ENCODE peak calls at places on chromosomes 16 and 17, in ten cellular contexts. C, U, N, D, R, I, X, M, T and O are unnamed samples.
A peak's percentile ranks its signal among the peaks of the same experiment; 100 is the strongest.

GRCh38 chr16:48350716-48351115 is 34.5 kb downstream of the SIAH1 start:
- DNase-seq in C (no peak), U (no peak), N (no peak), D (no peak), R (no peak), I (no peak), X (no peak), M (no peak), T (peak; percentile 33), O (no peak)

GRCh38 chr17:77840576-77841160 is 117.8 kb upstream of the TNRC6C start:
- DNase-seq in C (no peak), U (no peak), N (no peak), D (no peak), R (no peak), I (no peak), X (no peak), M (no peak), T (no peak), O (no peak)

GRCh38 chr16:4970010-4970409 is 11.9 kb downstream of the SEC14L5 start:
- DNase-seq in C (no peak), U (no peak), N (no peak), D (no peak), R (no peak), I (peak; percentile 68), X (no peak), M (no peak), T (no peak), O (no peak)

GRCh38 chr17:63270610-63271009 is 175.5 kb downstream of the CYB561 start:
- DNase-seq in C (no peak), U (no peak), N (no peak), D (no peak), R (no peak), I (no peak), X (no peak), M (no peak), T (no peak), O (no peak)

GRCh38 chr16:88681084-88681680 is 5.1 kb downstream of the SNAI3 start:
- DNase-seq in C (no peak), U (no peak), N (no peak), D (no peak), R (peak; percentile 75), I (peak; percentile 93), X (no peak), M (no peak), T (no peak), O (peak; percentile 80)

GRCh38 chr16:4213721-4214120 is 28.2 kb downstream of the SRL start:
- DNase-seq in C (peak; percentile 39), U (no peak), N (no peak), D (no peak), R (peak; percentile 33), I (no peak), X (no peak), M (no peak), T (no peak), O (no peak)

GRCh38 chr16:88977028-88977844 is at the start of gene CBFA2T3:
- DNase-seq in C (peak; percentile 30), U (no peak), N (no peak), D (no peak), R (peak; percentile 56), I (peak; percentile 79), X (peak; percentile 45), M (no peak), T (no peak), O (peak; percentile 78)

GRCh38 chr17:27321372-27321771 is 27.5 kb downstream of the WSB1 start:
- DNase-seq in C (no peak), U (no peak), N (no peak), D (no peak), R (no peak), I (no peak), X (no peak), M (no peak), T (no peak), O (no peak)

DNA sequence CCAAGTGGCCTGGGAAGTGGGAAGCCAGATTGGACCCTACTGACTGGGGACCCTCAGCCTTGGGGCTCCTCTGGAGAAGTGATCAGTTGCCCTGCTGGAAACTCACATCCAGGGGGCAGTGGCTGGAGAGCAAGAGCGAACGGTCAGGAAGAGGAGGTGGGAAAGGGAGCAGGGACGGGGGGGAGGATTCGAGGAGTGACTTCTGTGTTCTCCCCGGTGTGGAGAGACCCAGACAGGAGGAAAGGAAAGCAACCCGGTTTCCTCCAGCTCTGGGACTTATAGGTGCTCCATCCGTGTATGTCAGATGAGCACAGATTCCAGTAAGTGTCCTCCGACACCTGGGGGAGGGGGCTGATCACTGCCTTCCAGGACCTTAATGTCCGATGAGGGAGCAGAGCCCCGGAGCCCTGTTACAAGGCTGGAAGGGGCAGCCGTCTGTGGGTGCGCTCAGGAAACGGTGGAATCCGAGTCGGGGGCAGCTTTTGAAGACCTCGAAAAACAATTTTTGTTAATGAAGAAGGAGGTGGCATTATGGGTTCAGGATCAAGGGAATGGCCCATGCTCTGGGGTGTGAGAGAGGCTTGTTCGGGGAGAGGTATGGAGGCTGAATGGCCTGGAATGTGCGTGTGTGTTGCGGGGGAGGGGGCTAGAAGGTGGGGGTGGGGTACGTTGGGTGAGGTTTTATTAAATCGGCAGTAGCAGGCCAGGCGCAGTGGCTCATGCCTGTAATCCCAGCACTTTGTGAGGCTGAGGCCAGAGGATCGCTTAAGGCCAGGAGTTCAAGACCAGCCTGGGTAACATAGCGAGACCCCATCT is 34.8 kb upstream of the NDRG4 start:
- DNase-seq in C (no peak), U (peak; percentile 54), N (no peak), D (no peak), R (no peak), I (no peak), X (no peak), M (no peak), T (no peak), O (no peak)
- H3K4me3 ChIP-seq in C (peak overlapping the region; percentile 69), U (peak overlapping the region; percentile 57), N (no peak overlapping the region), D (no peak overlapping the region), R (peak overlapping the region; percentile 54), I (peak overlapping the region; percentile 56), X (peak overlapping the region; percentile 58), M (no peak overlapping the region), T (peak overlapping the region; percentile 43), O (no peak overlapping the region)

GRCh38 chr17:49001671-49002070 is 4.5 kb downstream of the IGF2BP1 start:
- DNase-seq in C (no peak), U (no peak), N (no peak), D (no peak), R (no peak), I (no peak), X (no peak), M (no peak), T (no peak), O (no peak)

GRCh38 chr17:49002766-49003165 is 5.6 kb downstream of the IGF2BP1 start:
- DNase-seq in C (no peak), U (no peak), N (no peak), D (no peak), R (no peak), I (no peak), X (no peak), M (no peak), T (no peak), O (no peak)

GRCh38 chr17:49005140-49005539 is 8.0 kb downstream of the IGF2BP1 start:
- DNase-seq in C (no peak), U (no peak), N (no peak), D (no peak), R (no peak), I (no peak), X (no peak), M (no peak), T (no peak), O (no peak)

GRCh38 chr17:49002331-49002730 is 5.1 kb downstream of the IGF2BP1 start:
- DNase-seq in C (no peak), U (no peak), N (no peak), D (no peak), R (no peak), I (no peak), X (no peak), M (no peak), T (no peak), O (no peak)

GRCh38 chr17:49003557-49004511 is 6.6 kb downstream of the IGF2BP1 start:
- DNase-seq in C (no peak), U (peak; percentile 76), N (no peak), D (no peak), R (no peak), I (no peak), X (no peak), M (no peak), T (no peak), O (no peak)
- H3K4me3 ChIP-seq in C (no peak overlapping the region), U (peak overlapping the region; percentile 96), N (no peak overlapping the region), D (peak overlapping the region; percentile 4), R (no peak overlapping the region), I (no peak overlapping the region), X (no peak overlapping the region), M (no peak overlapping the region), T (no peak overlapping the region), O (peak overlapping the region; percentile 47)

DNA sequence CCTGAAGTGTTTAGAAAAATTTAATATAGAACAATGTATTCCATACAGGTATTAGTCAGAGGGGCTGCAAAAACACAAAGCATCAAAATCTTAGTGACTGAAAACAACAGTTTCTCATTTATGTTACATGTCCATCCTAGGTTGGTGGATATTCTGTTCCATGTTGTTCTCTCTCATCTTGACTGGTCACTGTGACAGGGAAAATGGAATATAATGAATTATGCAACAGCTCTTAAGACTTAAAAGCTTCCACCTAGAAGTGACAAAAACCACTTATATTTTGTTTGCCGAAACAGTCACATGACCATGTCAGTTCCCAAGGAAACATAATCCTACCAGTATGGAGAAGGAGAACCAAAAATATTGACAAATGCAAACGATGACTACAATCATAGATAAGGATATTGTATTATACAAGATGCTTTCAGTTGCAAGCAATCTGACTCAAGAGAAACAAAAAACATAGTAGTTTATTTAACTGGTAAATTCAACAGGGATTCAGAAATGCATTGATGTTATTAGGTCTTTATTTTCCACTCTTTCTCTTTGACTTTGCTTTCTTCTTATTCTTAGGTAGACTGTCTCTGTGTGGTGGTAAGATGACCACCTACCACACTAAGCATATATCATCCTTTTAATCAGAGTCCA is 103.9 kb downstream of the SSH2 start:
- DNase-seq in C (no peak), U (no peak), N (no peak), D (no peak), R (no peak), I (no peak), X (no peak), M (no peak), T (no peak), O (no peak)
- H3K4me3 ChIP-seq in C (no peak overlapping the region), U (no peak overlapping the region), N (no peak overlapping the region), D (no peak overlapping the region), R (no peak overlapping the region), I (no peak overlapping the region), X (no peak overlapping the region), M (no peak overlapping the region), T (no peak overlapping the region), O (no peak overlapping the region)

GRCh38 chr17:74199306-74200092 is 4.0 kb upstream of the RPL38 start:
- DNase-seq in C (no peak), U (peak; percentile 72), N (peak; percentile 48), D (no peak), R (peak; percentile 77), I (peak; percentile 64), X (peak; percentile 61), M (no peak), T (no peak), O (peak; percentile 52)
- H3K4me3 ChIP-seq in C (peak overlapping the region; percentile 34), U (no peak overlapping the region), N (no peak overlapping the region), D (no peak overlapping the region), R (no peak overlapping the region), I (no peak overlapping the region), X (no peak overlapping the region), M (no peak overlapping the region), T (peak overlapping the region; percentile 38), O (no peak overlapping the region)

GRCh38 chr17:10117581-10118001 is 80.8 kb downstream of the GAS7 start:
- DNase-seq in C (no peak), U (no peak), N (peak; percentile 7), D (no peak), R (no peak), I (no peak), X (no peak), M (peak; percentile 20), T (no peak), O (no peak)
- H3K4me3 ChIP-seq in C (no peak overlapping the region), U (no peak overlapping the region), N (no peak overlapping the region), D (no peak overlapping the region), R (no peak overlapping the region), I (no peak overlapping the region), X (no peak overlapping the region), M (no peak overlapping the region), T (no peak overlapping the region), O (no peak overlapping the region)

GRCh38 chr16:50613281-50613991 is 65.2 kb downstream of the NKD1 start:
- DNase-seq in C (no peak), U (peak; percentile 50), N (no peak), D (no peak), R (no peak), I (no peak), X (no peak), M (no peak), T (no peak), O (no peak)
- H3K4me3 ChIP-seq in C (peak overlapping the region; percentile 19), U (no peak overlapping the region), N (no peak overlapping the region), D (no peak overlapping the region), R (no peak overlapping the region), I (no peak overlapping the region), X (no peak overlapping the region), M (no peak overlapping the region), T (no peak overlapping the region), O (no peak overlapping the region)